ENCODE peak calls at places on chromosome 2, in six cellular contexts. One of them, this sample, is unnamed.

GRCh38 chr2:136997550-136997949 is 232.2 kb downstream of the THSD7B start:
- DNase-seq in mesenchymal stem cell: no peak
- DNase-seq in H9: no peak
- DNase-seq in neuronal stem cell: no peak
- DNase-seq in H1: no peak
- DNase-seq in IMR-90: no peak
- DNase-seq in this sample: no peak

GRCh38 chr2:172674034-172674967 is 61.3 kb upstream of the RAPGEF4 start:
- DNase-seq in neuronal stem cell: peak
- DNase-seq in H9: peak
- DNase-seq in mesenchymal stem cell: peak
- DNase-seq in H1: peak
- DNase-seq in IMR-90: no peak
- DNase-seq in this sample: peak

GRCh38 chr2:215299337-215299859 is 12.5 kb upstream of the ATIC start:
- DNase-seq in IMR-90: no peak
- DNase-seq in neuronal stem cell: no peak
- DNase-seq in mesenchymal stem cell: peak
- DNase-seq in H1: no peak
- DNase-seq in H9: no peak
- DNase-seq in this sample: no peak

GRCh38 chr2:64143154-64144056 is 815 bp downstream of the PELI1 start:
- DNase-seq in H9: peak
- DNase-seq in H1: peak
- DNase-seq in neuronal stem cell: peak
- DNase-seq in IMR-90: peak
- DNase-seq in mesenchymal stem cell: peak
- DNase-seq in this sample: peak

GRCh38 chr2:7844414-7844961 is 837.4 kb upstream of the ID2 start:
- DNase-seq in IMR-90: no peak
- DNase-seq in mesenchymal stem cell: no peak
- DNase-seq in H1: no peak
- DNase-seq in H9: no peak
- DNase-seq in neuronal stem cell: no peak
- DNase-seq in this sample: no peak

GRCh38 chr2:25590921-25591505 is 82.4 kb downstream of the DTNB start:
- DNase-seq in H9: peak
- DNase-seq in neuronal stem cell: no peak
- DNase-seq in mesenchymal stem cell: no peak
- DNase-seq in H1: no peak
- DNase-seq in IMR-90: no peak
- DNase-seq in this sample: no peak

GRCh38 chr2:233248999-233249398 is 2.5 kb upstream of the ATG16L1 start:
- DNase-seq in mesenchymal stem cell: no peak
- DNase-seq in IMR-90: no peak
- DNase-seq in H9: no peak
- DNase-seq in neuronal stem cell: no peak
- DNase-seq in H1: no peak
- DNase-seq in this sample: no peak

GRCh38 chr2:201257381-201257940 is 2.9 kb upstream of the CASP8 start:
- DNase-seq in IMR-90: peak
- DNase-seq in mesenchymal stem cell: no peak
- DNase-seq in H1: peak
- DNase-seq in H9: peak
- DNase-seq in neuronal stem cell: no peak
- DNase-seq in this sample: peak

GRCh38 chr2:8438996-8439395 is 242.9 kb upstream of the ID2 start:
- DNase-seq in neuronal stem cell: no peak
- DNase-seq in IMR-90: no peak
- DNase-seq in H1: no peak
- DNase-seq in H9: no peak
- DNase-seq in mesenchymal stem cell: no peak
- DNase-seq in this sample: no peak

GRCh38 chr2:1886405-1886992 is 142.2 kb upstream of the PXDN start:
- DNase-seq in H9: peak
- DNase-seq in IMR-90: peak
- DNase-seq in H1: peak
- DNase-seq in mesenchymal stem cell: peak
- DNase-seq in neuronal stem cell: peak
- DNase-seq in this sample: no peak

GRCh38 chr2:227366861-227367800 is 12.0 kb downstream of the TM4SF20 start:
- DNase-seq in mesenchymal stem cell: no peak
- DNase-seq in H9: no peak
- DNase-seq in H1: no peak
- DNase-seq in neuronal stem cell: no peak
- DNase-seq in IMR-90: peak
- DNase-seq in this sample: peak

GRCh38 chr2:143754732-143755131 is 625.5 kb downstream of the ARHGAP15 start:
- DNase-seq in H1: no peak
- DNase-seq in neuronal stem cell: no peak
- DNase-seq in H9: no peak
- DNase-seq in mesenchymal stem cell: no peak
- DNase-seq in IMR-90: no peak
- DNase-seq in this sample: no peak

GRCh38 chr2:162072181-162072702 is 1.8 kb downstream of the DPP4 start:
- DNase-seq in H9: no peak
- DNase-seq in IMR-90: peak
- DNase-seq in H1: no peak
- DNase-seq in neuronal stem cell: no peak
- DNase-seq in mesenchymal stem cell: peak
- DNase-seq in this sample: peak

GRCh38 chr2:156586621-156587020 is 150.4 kb downstream of the GPD2 start:
- DNase-seq in neuronal stem cell: no peak
- DNase-seq in mesenchymal stem cell: no peak
- DNase-seq in H9: no peak
- DNase-seq in H1: no peak
- DNase-seq in IMR-90: no peak
- DNase-seq in this sample: no peak

GRCh38 chr2:178401994-178402437 is 49.0 kb downstream of the PRKRA start:
- DNase-seq in IMR-90: no peak
- DNase-seq in neuronal stem cell: no peak
- DNase-seq in H9: no peak
- DNase-seq in mesenchymal stem cell: no peak
- DNase-seq in H1: no peak
- DNase-seq in this sample: peak

GRCh38 chr2:67322361-67323001 is 74.7 kb upstream of the ETAA1 start:
- DNase-seq in IMR-90: peak
- DNase-seq in mesenchymal stem cell: peak
- DNase-seq in H9: peak
- DNase-seq in neuronal stem cell: peak
- DNase-seq in H1: peak
- DNase-seq in this sample: peak

GRCh38 chr2:19659375-19659774 is 242.4 kb downstream of the TTC32 start:
- DNase-seq in IMR-90: no peak
- DNase-seq in neuronal stem cell: no peak
- DNase-seq in mesenchymal stem cell: no peak
- DNase-seq in H9: no peak
- DNase-seq in H1: no peak
- DNase-seq in this sample: no peak

GRCh38 chr2:229270551-229271410 is at the start of gene PID1:
- DNase-seq in H9: peak
- DNase-seq in H1: peak
- DNase-seq in IMR-90: peak
- DNase-seq in mesenchymal stem cell: peak
- DNase-seq in neuronal stem cell: peak
- DNase-seq in this sample: peak

GRCh38 chr2:223269386-223269785 is 217.4 kb downstream of the KCNE4 start:
- DNase-seq in mesenchymal stem cell: no peak
- DNase-seq in neuronal stem cell: no peak
- DNase-seq in H9: no peak
- DNase-seq in H1: no peak
- DNase-seq in IMR-90: no peak
- DNase-seq in this sample: no peak

GRCh38 chr2:88669371-88670214 is 21.9 kb upstream of the RPIA start:
- DNase-seq in neuronal stem cell: no peak
- DNase-seq in IMR-90: peak
- DNase-seq in H1: no peak
- DNase-seq in H9: peak
- DNase-seq in mesenchymal stem cell: peak
- DNase-seq in this sample: peak

GRCh38 chr2:119429225-119430000 is 2.2 kb upstream of the TMEM37 start:
- DNase-seq in IMR-90: no peak
- DNase-seq in mesenchymal stem cell: no peak
- DNase-seq in H1: no peak
- DNase-seq in neuronal stem cell: no peak
- DNase-seq in H9: peak
- DNase-seq in this sample: peak

GRCh38 chr2:1731512-1731962 is 12.8 kb downstream of the PXDN start:
- DNase-seq in IMR-90: peak
- DNase-seq in H9: no peak
- DNase-seq in mesenchymal stem cell: peak
- DNase-seq in neuronal stem cell: no peak
- DNase-seq in H1: no peak
- DNase-seq in this sample: no peak

GRCh38 chr2:229313591-229313990 is 42.5 kb upstream of the PID1 start:
- DNase-seq in H9: no peak
- DNase-seq in mesenchymal stem cell: peak
- DNase-seq in H1: no peak
- DNase-seq in neuronal stem cell: no peak
- DNase-seq in IMR-90: peak
- DNase-seq in this sample: peak

GRCh38 chr2:229344151-229344551 is 73.1 kb upstream of the PID1 start:
- DNase-seq in mesenchymal stem cell: peak
- DNase-seq in H1: no peak
- DNase-seq in IMR-90: no peak
- DNase-seq in neuronal stem cell: no peak
- DNase-seq in H9: no peak
- DNase-seq in this sample: peak

GRCh38 chr2:83787189-83787588 is 671.9 kb downstream of the SUCLG1 start:
- DNase-seq in IMR-90: no peak
- DNase-seq in H9: no peak
- DNase-seq in H1: no peak
- DNase-seq in neuronal stem cell: no peak
- DNase-seq in mesenchymal stem cell: no peak
- DNase-seq in this sample: no peak

GRCh38 chr2:194938066-194938465 is 719.0 kb upstream of the SLC39A10 start:
- DNase-seq in IMR-90: no peak
- DNase-seq in neuronal stem cell: no peak
- DNase-seq in H9: no peak
- DNase-seq in mesenchymal stem cell: no peak
- DNase-seq in H1: no peak
- DNase-seq in this sample: no peak

GRCh38 chr2:199207011-199207410 is 250.7 kb downstream of the SATB2 start:
- DNase-seq in H1: no peak
- DNase-seq in IMR-90: no peak
- DNase-seq in mesenchymal stem cell: no peak
- DNase-seq in H9: no peak
- DNase-seq in neuronal stem cell: no peak
- DNase-seq in this sample: no peak

GRCh38 chr2:240960309-240960962 is 38.0 kb upstream of the SNED1 start:
- DNase-seq in IMR-90: peak
- DNase-seq in H1: peak
- DNase-seq in mesenchymal stem cell: peak
- DNase-seq in H9: peak
- DNase-seq in neuronal stem cell: no peak
- DNase-seq in this sample: no peak

DNA sequence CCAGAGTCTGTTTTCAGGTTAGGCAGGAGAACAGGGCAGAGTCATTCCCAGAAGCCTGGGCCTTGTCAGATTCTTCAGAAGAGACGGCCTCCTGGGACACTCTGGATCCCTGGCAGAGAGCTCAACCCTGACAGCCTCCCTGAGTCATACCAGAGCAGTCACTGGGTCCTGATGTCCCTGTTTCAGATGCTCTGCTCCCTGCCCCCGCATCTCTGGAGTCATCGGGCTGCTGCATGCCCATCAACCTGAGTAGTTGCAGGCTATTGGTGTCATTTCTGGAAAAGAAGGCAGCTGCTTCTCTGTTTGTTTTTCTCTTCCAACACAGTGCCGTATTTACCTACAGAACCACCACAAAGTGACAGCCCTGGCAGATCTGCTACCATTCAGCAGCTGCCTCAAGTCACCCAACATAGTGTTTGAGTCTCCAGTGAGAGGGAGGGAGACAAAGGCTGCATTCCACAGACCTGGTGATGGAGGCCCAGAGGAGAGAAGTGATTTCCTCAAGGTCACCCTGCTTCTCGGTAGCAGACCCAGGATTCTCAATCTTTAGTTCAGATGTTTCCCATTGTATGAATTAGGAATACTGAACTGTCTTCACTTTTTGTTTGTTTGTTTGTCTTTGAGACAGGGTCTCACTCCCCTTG is 145.2 kb downstream of the B3GNT2 start:
- DNase-seq in neuronal stem cell: no peak
- DNase-seq in H9: no peak
- DNase-seq in IMR-90: no peak
- DNase-seq in H1: no peak
- DNase-seq in mesenchymal stem cell: peak
- DNase-seq in this sample: no peak
- H2BK5ac ChIP-seq in neuronal stem cell: no peak
- H2BK5ac ChIP-seq in H9: no peak
- H2BK5ac ChIP-seq in IMR-90: no peak
- H2BK5ac ChIP-seq in H1: no peak
- H2BK5ac ChIP-seq in mesenchymal stem cell: no peak
- H2BK5ac ChIP-seq in this sample: no peak

GRCh38 chr2:125455110-125455509 is 1200.8 kb upstream of the GYPC start:
- DNase-seq in H1: no peak
- DNase-seq in IMR-90: peak
- DNase-seq in mesenchymal stem cell: no peak
- DNase-seq in H9: no peak
- DNase-seq in neuronal stem cell: no peak
- DNase-seq in this sample: no peak
- H2AFZ ChIP-seq in H1: no peak
- H2AFZ ChIP-seq in IMR-90: no peak
- H2AFZ ChIP-seq in mesenchymal stem cell: no peak
- H2AFZ ChIP-seq in H9: no peak
- H2AFZ ChIP-seq in neuronal stem cell: no peak
- H2AFZ ChIP-seq in this sample: no peak

GRCh38 chr2:183543222-183543621 is 419.0 kb downstream of the NUP35 start:
- DNase-seq in H1: no peak
- DNase-seq in IMR-90: no peak
- DNase-seq in mesenchymal stem cell: no peak
- DNase-seq in neuronal stem cell: no peak
- DNase-seq in H9: no peak
- DNase-seq in this sample: no peak
- H3K4me2 ChIP-seq in H1: no peak
- H3K4me2 ChIP-seq in IMR-90: no peak
- H3K4me2 ChIP-seq in mesenchymal stem cell: no peak
- H3K4me2 ChIP-seq in neuronal stem cell: no peak
- H3K4me2 ChIP-seq in H9: no peak
- H3K4me2 ChIP-seq in this sample: no peak

GRCh38 chr2:38706846-38707345 is 41.0 kb downstream of the GALM start:
- DNase-seq in H9: no peak
- DNase-seq in IMR-90: no peak
- DNase-seq in mesenchymal stem cell: no peak
- DNase-seq in H1: no peak
- DNase-seq in neuronal stem cell: no peak
- DNase-seq in this sample: no peak

GRCh38 chr2:38711558-38711957 is 39.6 kb downstream of the SRSF7 start:
- DNase-seq in mesenchymal stem cell: no peak
- DNase-seq in H9: no peak
- DNase-seq in H1: no peak
- DNase-seq in IMR-90: no peak
- DNase-seq in neuronal stem cell: no peak
- DNase-seq in this sample: no peak

GRCh38 chr2:38709515-38710194 is 41.5 kb downstream of the SRSF7 start:
- DNase-seq in H9: no peak
- DNase-seq in mesenchymal stem cell: no peak
- DNase-seq in H1: no peak
- DNase-seq in neuronal stem cell: no peak
- DNase-seq in IMR-90: no peak
- DNase-seq in this sample: no peak

GRCh38 chr2:38712413-38712812 is 38.7 kb downstream of the SRSF7 start:
- DNase-seq in mesenchymal stem cell: no peak
- DNase-seq in neuronal stem cell: no peak
- DNase-seq in H9: no peak
- DNase-seq in IMR-90: no peak
- DNase-seq in H1: no peak
- DNase-seq in this sample: no peak

GRCh38 chr2:38708900-38709321 is 42.2 kb downstream of the SRSF7 start:
- DNase-seq in H1: peak
- DNase-seq in mesenchymal stem cell: no peak
- DNase-seq in IMR-90: no peak
- DNase-seq in H9: no peak
- DNase-seq in neuronal stem cell: no peak
- DNase-seq in this sample: no peak
- H2BK5ac ChIP-seq in H1: no peak
- H2BK5ac ChIP-seq in mesenchymal stem cell: no peak
- H2BK5ac ChIP-seq in IMR-90: no peak
- H2BK5ac ChIP-seq in H9: no peak
- H2BK5ac ChIP-seq in neuronal stem cell: no peak
- H2BK5ac ChIP-seq in this sample: no peak

This sample was measured in trophoblast cell.